ENCODE peak calls at places on chromosomes 3 and 15, in seven cellular contexts. One of them, this sample, is unnamed.

GRCh38 chr3:44114142-44114541 is 127.5 kb upstream of the TOPAZ1 start:
- DNase-seq in adrenal gland: peak
- DNase-seq in B cell: no peak
- DNase-seq in brain microvascular endothelial cell: peak
- DNase-seq in tibial nerve: no peak
- DNase-seq in glutamatergic neuron: peak
- DNase-seq in endothelial cell: peak
- DNase-seq in this sample: no peak

GRCh38 chr3:71305246-71306206 is 278.0 kb downstream of the FOXP1 start:
- DNase-seq in glutamatergic neuron: no peak
- DNase-seq in brain microvascular endothelial cell: peak
- DNase-seq in endothelial cell: peak
- DNase-seq in adrenal gland: no peak
- DNase-seq in B cell: no peak
- DNase-seq in tibial nerve: no peak
- DNase-seq in this sample: no peak

GRCh38 chr3:183253961-183254815 is 1.1 kb downstream of the B3GNT5 start:
- DNase-seq in B cell: no peak
- DNase-seq in brain microvascular endothelial cell: no peak
- DNase-seq in glutamatergic neuron: peak
- DNase-seq in tibial nerve: no peak
- DNase-seq in adrenal gland: no peak
- DNase-seq in endothelial cell: peak
- DNase-seq in this sample: no peak

GRCh38 chr15:28952666-28953491 is 67.1 kb downstream of the APBA2 start:
- DNase-seq in B cell: no peak
- DNase-seq in brain microvascular endothelial cell: no peak
- DNase-seq in glutamatergic neuron: no peak
- DNase-seq in tibial nerve: no peak
- DNase-seq in endothelial cell: no peak
- DNase-seq in adrenal gland: peak
- DNase-seq in this sample: no peak

GRCh38 chr15:60392986-60393811 is 4.6 kb downstream of the ANXA2 start:
- DNase-seq in tibial nerve: peak
- DNase-seq in B cell: no peak
- DNase-seq in adrenal gland: peak
- DNase-seq in endothelial cell: no peak
- DNase-seq in brain microvascular endothelial cell: peak
- DNase-seq in glutamatergic neuron: peak
- DNase-seq in this sample: no peak

GRCh38 chr3:44228894-44229293 is 12.8 kb upstream of the TOPAZ1 start:
- DNase-seq in brain microvascular endothelial cell: no peak
- DNase-seq in adrenal gland: no peak
- DNase-seq in tibial nerve: no peak
- DNase-seq in endothelial cell: no peak
- DNase-seq in B cell: no peak
- DNase-seq in glutamatergic neuron: no peak
- DNase-seq in this sample: no peak

GRCh38 chr15:71231678-71232224 is 116.5 kb downstream of the THSD4 start:
- DNase-seq in endothelial cell: no peak
- DNase-seq in B cell: no peak
- DNase-seq in adrenal gland: peak
- DNase-seq in glutamatergic neuron: no peak
- DNase-seq in brain microvascular endothelial cell: no peak
- DNase-seq in tibial nerve: no peak
- DNase-seq in this sample: no peak

GRCh38 chr3:67384790-67385397 is 269.5 kb downstream of the SUCLG2 start:
- DNase-seq in brain microvascular endothelial cell: peak
- DNase-seq in tibial nerve: no peak
- DNase-seq in adrenal gland: peak
- DNase-seq in B cell: no peak
- DNase-seq in endothelial cell: peak
- DNase-seq in glutamatergic neuron: peak
- DNase-seq in this sample: no peak

GRCh38 chr15:31805090-31805662 is 225.1 kb upstream of the CHRNA7 start:
- DNase-seq in glutamatergic neuron: no peak
- DNase-seq in brain microvascular endothelial cell: no peak
- DNase-seq in adrenal gland: no peak
- DNase-seq in B cell: no peak
- DNase-seq in tibial nerve: no peak
- DNase-seq in endothelial cell: no peak
- DNase-seq in this sample: no peak

GRCh38 chr3:24523988-24524727 is 29.5 kb upstream of the THRB start:
- DNase-seq in endothelial cell: no peak
- DNase-seq in B cell: no peak
- DNase-seq in glutamatergic neuron: no peak
- DNase-seq in brain microvascular endothelial cell: no peak
- DNase-seq in adrenal gland: no peak
- DNase-seq in tibial nerve: no peak
- DNase-seq in this sample: no peak

GRCh38 chr3:48436855-48437254 is 3.1 kb downstream of the CCDC51 start:
- DNase-seq in glutamatergic neuron: no peak
- DNase-seq in brain microvascular endothelial cell: no peak
- DNase-seq in tibial nerve: no peak
- DNase-seq in B cell: no peak
- DNase-seq in adrenal gland: no peak
- DNase-seq in endothelial cell: no peak
- DNase-seq in this sample: no peak

GRCh38 chr3:43155464-43156121 is 49.7 kb upstream of the POMGNT2 start:
- DNase-seq in adrenal gland: peak
- DNase-seq in glutamatergic neuron: peak
- DNase-seq in B cell: no peak
- DNase-seq in tibial nerve: peak
- DNase-seq in brain microvascular endothelial cell: peak
- DNase-seq in endothelial cell: peak
- DNase-seq in this sample: no peak

GRCh38 chr3:176872771-176873209 is 324.5 kb downstream of the TBL1XR1 start:
- DNase-seq in tibial nerve: no peak
- DNase-seq in brain microvascular endothelial cell: peak
- DNase-seq in B cell: peak
- DNase-seq in glutamatergic neuron: peak
- DNase-seq in endothelial cell: peak
- DNase-seq in adrenal gland: peak
- DNase-seq in this sample: no peak

GRCh38 chr3:98645039-98645438 is 51.6 kb upstream of the CPOX start:
- DNase-seq in B cell: no peak
- DNase-seq in tibial nerve: no peak
- DNase-seq in endothelial cell: no peak
- DNase-seq in brain microvascular endothelial cell: no peak
- DNase-seq in adrenal gland: no peak
- DNase-seq in glutamatergic neuron: no peak
- DNase-seq in this sample: no peak

GRCh38 chr3:52084954-52085730 is 28.8 kb upstream of the DUSP7 start:
- DNase-seq in tibial nerve: no peak
- DNase-seq in glutamatergic neuron: no peak
- DNase-seq in B cell: no peak
- DNase-seq in brain microvascular endothelial cell: no peak
- DNase-seq in adrenal gland: no peak
- DNase-seq in endothelial cell: peak
- DNase-seq in this sample: no peak

GRCh38 chr3:94990952-94991705 is 928.3 kb downstream of the NSUN3 start:
- DNase-seq in tibial nerve: no peak
- DNase-seq in endothelial cell: no peak
- DNase-seq in adrenal gland: no peak
- DNase-seq in brain microvascular endothelial cell: no peak
- DNase-seq in B cell: no peak
- DNase-seq in glutamatergic neuron: no peak
- DNase-seq in this sample: no peak

GRCh38 chr3:43372007-43372754 is 85.8 kb downstream of the SNRK start:
- DNase-seq in glutamatergic neuron: no peak
- DNase-seq in adrenal gland: no peak
- DNase-seq in endothelial cell: no peak
- DNase-seq in tibial nerve: no peak
- DNase-seq in B cell: no peak
- DNase-seq in brain microvascular endothelial cell: no peak
- DNase-seq in this sample: no peak

GRCh38 chr15:68789921-68790575 is 30.6 kb downstream of the ANP32A start:
- DNase-seq in endothelial cell: peak
- DNase-seq in glutamatergic neuron: peak
- DNase-seq in brain microvascular endothelial cell: peak
- DNase-seq in adrenal gland: no peak
- DNase-seq in B cell: no peak
- DNase-seq in tibial nerve: no peak
- DNase-seq in this sample: no peak

GRCh38 chr3:75781079-75781745 is 4.1 kb downstream of the ZNF717 start:
- DNase-seq in endothelial cell: no peak
- DNase-seq in glutamatergic neuron: no peak
- DNase-seq in brain microvascular endothelial cell: no peak
- DNase-seq in adrenal gland: no peak
- DNase-seq in B cell: no peak
- DNase-seq in tibial nerve: no peak
- DNase-seq in this sample: no peak

GRCh38 chr15:98684441-98684840 is 36.1 kb downstream of the IGF1R start:
- DNase-seq in brain microvascular endothelial cell: no peak
- DNase-seq in adrenal gland: no peak
- DNase-seq in B cell: no peak
- DNase-seq in glutamatergic neuron: no peak
- DNase-seq in tibial nerve: no peak
- DNase-seq in endothelial cell: no peak
- DNase-seq in this sample: no peak

GRCh38 chr15:71443538-71443937 is 328.3 kb downstream of the THSD4 start:
- DNase-seq in tibial nerve: peak
- DNase-seq in brain microvascular endothelial cell: peak
- DNase-seq in adrenal gland: peak
- DNase-seq in B cell: no peak
- DNase-seq in endothelial cell: peak
- DNase-seq in glutamatergic neuron: peak
- DNase-seq in this sample: peak

GRCh38 chr15:67878647-67879293 is 38.9 kb upstream of the RNU6-1 start:
- DNase-seq in glutamatergic neuron: no peak
- DNase-seq in adrenal gland: no peak
- DNase-seq in B cell: no peak
- DNase-seq in brain microvascular endothelial cell: no peak
- DNase-seq in endothelial cell: no peak
- DNase-seq in tibial nerve: no peak
- DNase-seq in this sample: no peak

GRCh38 chr15:94235681-94236080 is 4.3 kb downstream of the MCTP2 start:
- DNase-seq in glutamatergic neuron: no peak
- DNase-seq in tibial nerve: no peak
- DNase-seq in endothelial cell: no peak
- DNase-seq in brain microvascular endothelial cell: no peak
- DNase-seq in B cell: no peak
- DNase-seq in adrenal gland: no peak
- DNase-seq in this sample: no peak

GRCh38 chr15:93037341-93038063 is 51.5 kb downstream of the RGMA start:
- DNase-seq in brain microvascular endothelial cell: peak
- DNase-seq in tibial nerve: peak
- DNase-seq in adrenal gland: peak
- DNase-seq in endothelial cell: no peak
- DNase-seq in glutamatergic neuron: peak
- DNase-seq in B cell: no peak
- DNase-seq in this sample: no peak

GRCh38 chr3:164550857-164551256 is 527.4 kb downstream of the SI start:
- DNase-seq in B cell: no peak
- DNase-seq in endothelial cell: no peak
- DNase-seq in adrenal gland: no peak
- DNase-seq in glutamatergic neuron: no peak
- DNase-seq in brain microvascular endothelial cell: no peak
- DNase-seq in tibial nerve: no peak
- DNase-seq in this sample: no peak
- TF ChIP-seq CTCF in B cell: no peak
- TF ChIP-seq CTCF in endothelial cell: peak
- TF ChIP-seq CTCF in adrenal gland: no peak
- TF ChIP-seq CTCF in glutamatergic neuron: peak
- TF ChIP-seq CTCF in brain microvascular endothelial cell: peak
- TF ChIP-seq CTCF in tibial nerve: no peak
- TF ChIP-seq CTCF in this sample: no peak

GRCh38 chr3:53486961-53487654 is 7.3 kb upstream of the CACNA1D start:
- DNase-seq in glutamatergic neuron: no peak
- DNase-seq in tibial nerve: no peak
- DNase-seq in endothelial cell: no peak
- DNase-seq in brain microvascular endothelial cell: no peak
- DNase-seq in adrenal gland: no peak
- DNase-seq in B cell: no peak
- DNase-seq in this sample: no peak
- TF ChIP-seq CTCF in glutamatergic neuron: no peak
- TF ChIP-seq CTCF in tibial nerve: no peak
- TF ChIP-seq CTCF in endothelial cell: no peak
- TF ChIP-seq CTCF in brain microvascular endothelial cell: peak
- TF ChIP-seq CTCF in adrenal gland: no peak
- TF ChIP-seq CTCF in B cell: no peak
- TF ChIP-seq CTCF in this sample: no peak

DNA sequence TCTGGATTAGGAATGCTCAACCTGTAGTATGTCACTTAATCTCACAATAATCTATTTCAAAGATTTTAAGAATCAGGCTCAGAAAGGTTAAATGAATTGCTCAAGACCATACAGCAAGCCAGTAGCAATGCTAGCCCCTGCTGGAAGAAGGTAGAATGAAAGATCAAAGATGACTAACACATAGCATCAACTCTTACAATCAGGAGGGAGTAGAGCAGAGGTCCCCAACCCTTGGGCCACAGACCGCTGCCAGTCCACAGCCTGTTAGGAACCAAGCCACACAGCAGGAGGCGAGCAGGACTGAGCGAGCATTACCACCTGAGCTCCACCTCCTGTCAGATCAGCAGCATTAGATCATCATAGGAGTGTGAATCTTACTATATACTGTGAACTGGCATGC is 15.5 kb upstream of the GATM start:
- DNase-seq in B cell: no peak
- DNase-seq in adrenal gland: no peak
- DNase-seq in brain microvascular endothelial cell: no peak
- DNase-seq in glutamatergic neuron: no peak
- DNase-seq in tibial nerve: no peak
- DNase-seq in endothelial cell: no peak
- DNase-seq in this sample: no peak
- TF ChIP-seq CTCF in B cell: no peak
- TF ChIP-seq CTCF in adrenal gland: no peak
- TF ChIP-seq CTCF in brain microvascular endothelial cell: peak
- TF ChIP-seq CTCF in glutamatergic neuron: no peak
- TF ChIP-seq CTCF in tibial nerve: no peak
- TF ChIP-seq CTCF in endothelial cell: no peak
- TF ChIP-seq CTCF in this sample: no peak

GRCh38 chr3:186187876-186188275 is 79.0 kb upstream of the ETV5 start:
- DNase-seq in endothelial cell: no peak
- DNase-seq in B cell: no peak
- DNase-seq in glutamatergic neuron: no peak
- DNase-seq in brain microvascular endothelial cell: no peak
- DNase-seq in adrenal gland: no peak
- DNase-seq in tibial nerve: no peak
- DNase-seq in this sample: no peak
- TF ChIP-seq CTCF in endothelial cell: no peak
- TF ChIP-seq CTCF in B cell: no peak
- TF ChIP-seq CTCF in glutamatergic neuron: no peak
- TF ChIP-seq CTCF in brain microvascular endothelial cell: no peak
- TF ChIP-seq CTCF in adrenal gland: no peak
- TF ChIP-seq CTCF in tibial nerve: no peak
- TF ChIP-seq CTCF in this sample: no peak

DNA sequence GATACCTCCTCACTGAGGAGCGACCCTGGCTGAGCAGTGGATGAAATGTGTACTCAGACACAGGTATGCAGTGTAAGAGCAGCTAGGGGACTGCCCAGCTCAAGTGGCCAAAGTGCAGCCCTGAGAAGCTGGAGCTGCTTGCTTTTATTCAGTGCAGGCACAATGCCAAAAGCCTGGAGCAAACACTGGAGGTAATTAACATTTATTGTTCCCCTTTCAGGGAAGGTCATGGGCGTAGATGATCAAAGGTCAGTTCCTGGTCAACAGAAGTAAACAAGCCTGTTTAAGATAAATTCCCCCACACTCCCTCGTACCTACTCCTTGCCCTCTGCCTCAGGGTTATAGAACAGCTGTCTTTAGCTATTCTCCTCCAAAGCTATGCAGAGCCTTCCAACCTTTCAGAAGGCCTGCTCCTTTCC is 17.5 kb downstream of the PLA2G4F start:
- DNase-seq in tibial nerve: no peak
- DNase-seq in glutamatergic neuron: no peak
- DNase-seq in B cell: no peak
- DNase-seq in adrenal gland: peak
- DNase-seq in brain microvascular endothelial cell: no peak
- DNase-seq in endothelial cell: no peak
- DNase-seq in this sample: no peak
- TF ChIP-seq CTCF in tibial nerve: no peak
- TF ChIP-seq CTCF in glutamatergic neuron: no peak
- TF ChIP-seq CTCF in B cell: no peak
- TF ChIP-seq CTCF in adrenal gland: no peak
- TF ChIP-seq CTCF in brain microvascular endothelial cell: no peak
- TF ChIP-seq CTCF in endothelial cell: no peak
- TF ChIP-seq CTCF in this sample: no peak

This sample was measured in omental fat pad.